ENCODE peak calls at places on chromosome 7, in nine cellular contexts. Y, E, I, B, Z, Q, R, T and V are unnamed samples.

GRCh38 chr7:75657866-75658265 is 80.9 kb downstream of the HIP1 start:
- DNase-seq in Y (no peak), E (no peak), I (no peak), B (no peak), Z (no peak), Q (no peak), R (no peak), T (no peak), V (no peak)

GRCh38 chr7:122364761-122365280 is 60.3 kb upstream of the FEZF1 start:
- DNase-seq in Y (no peak), E (no peak), I (no peak), B (no peak), Z (no peak), Q (no peak), R (no peak), T (no peak), V (no peak)

GRCh38 chr7:27459021-27459728 is 203.5 kb downstream of the HIBADH start:
- DNase-seq in Y (no peak), E (no peak), I (no peak), B (no peak), Z (no peak), Q (no peak), R (no peak), T (no peak), V (no peak)

GRCh38 chr7:72919256-72919775 is 5.6 kb upstream of the POM121 start:
- DNase-seq in Y (no peak), E (no peak), I (no peak), B (no peak), Z (no peak), Q (no peak), R (no peak), T (no peak), V (no peak)

GRCh38 chr7:128059143-128059975 is 28.1 kb upstream of the LRRC4 start:
- DNase-seq in Y (no peak), E (no peak), I (peak), B (peak), Z (no peak), Q (no peak), R (peak), T (no peak), V (no peak)

GRCh38 chr7:146123715-146124114 is 7.1 kb downstream of the CNTNAP2 start:
- DNase-seq in Y (no peak), E (no peak), I (no peak), B (no peak), Z (no peak), Q (no peak), R (no peak), T (no peak), V (no peak)

GRCh38 chr7:1232623-1233327 is at the start of gene UNCX:
- DNase-seq in Y (peak), E (no peak), I (no peak), B (no peak), Z (peak), Q (no peak), R (peak), T (no peak), V (no peak)

GRCh38 chr7:44964384-44964830 is 14.4 kb downstream of the MYO1G start:
- DNase-seq in Y (no peak), E (no peak), I (no peak), B (no peak), Z (no peak), Q (peak), R (peak), T (no peak), V (no peak)

GRCh38 chr7:55420535-55420934 is 55.4 kb downstream of the LANCL2 start:
- DNase-seq in Y (no peak), E (no peak), I (no peak), B (peak), Z (no peak), Q (no peak), R (no peak), T (no peak), V (no peak)

GRCh38 chr7:74672343-74672915 is 14.9 kb downstream of the GTF2I start:
- DNase-seq in Y (no peak), E (no peak), I (no peak), B (no peak), Z (no peak), Q (no peak), R (no peak), T (no peak), V (no peak)

GRCh38 chr7:110891197-110891596 is 199.7 kb upstream of the LRRN3 start:
- DNase-seq in Y (no peak), E (no peak), I (no peak), B (no peak), Z (no peak), Q (no peak), R (no peak), T (no peak), V (no peak)

GRCh38 chr7:953547-954327 is 743 bp downstream of the ADAP1 start:
- DNase-seq in Y (peak), E (no peak), I (peak), B (peak), Z (peak), Q (peak), R (peak), T (no peak), V (no peak)

GRCh38 chr7:137081694-137082093 is 213.2 kb downstream of the CHRM2 start:
- DNase-seq in Y (no peak), E (no peak), I (peak), B (peak), Z (no peak), Q (no peak), R (no peak), T (no peak), V (peak)

GRCh38 chr7:40059057-40059456 is 75.4 kb downstream of the MPLKIP start:
- DNase-seq in Y (no peak), E (no peak), I (no peak), B (no peak), Z (no peak), Q (no peak), R (no peak), T (no peak), V (no peak)

GRCh38 chr7:24894670-24895221 is 85.2 kb downstream of the OSBPL3 start:
- DNase-seq in Y (no peak), E (no peak), I (peak), B (no peak), Z (no peak), Q (no peak), R (peak), T (no peak), V (no peak)

GRCh38 chr7:106071356-106071998 is 40.6 kb downstream of the SYPL1 start:
- DNase-seq in Y (no peak), E (peak), I (no peak), B (no peak), Z (no peak), Q (no peak), R (no peak), T (no peak), V (no peak)

GRCh38 chr7:107644704-107645083 is 15.9 kb upstream of the SLC26A4 start:
- DNase-seq in Y (no peak), E (no peak), I (peak), B (no peak), Z (no peak), Q (no peak), R (no peak), T (no peak), V (no peak)

GRCh38 chr7:82441916-82442478 is 1.6 kb downstream of the CACNA2D1 start:
- DNase-seq in Y (no peak), E (no peak), I (peak), B (peak), Z (no peak), Q (no peak), R (peak), T (no peak), V (no peak)

GRCh38 chr7:149093228-149093627 is 2.7 kb upstream of the ZNF786 start:
- DNase-seq in Y (no peak), E (no peak), I (no peak), B (no peak), Z (no peak), Q (no peak), R (no peak), T (no peak), V (no peak)

GRCh38 chr7:45451636-45452035 is 122.5 kb upstream of the ADCY1 start:
- DNase-seq in Y (no peak), E (no peak), I (no peak), B (peak), Z (no peak), Q (no peak), R (no peak), T (peak), V (no peak)

GRCh38 chr7:74615933-74616780 is 41.4 kb upstream of the GTF2I start:
- DNase-seq in Y (no peak), E (no peak), I (no peak), B (no peak), Z (no peak), Q (no peak), R (no peak), T (no peak), V (no peak)

GRCh38 chr7:141393056-141393455 is 158.2 kb upstream of the AGK start:
- DNase-seq in Y (no peak), E (no peak), I (no peak), B (no peak), Z (no peak), Q (no peak), R (no peak), T (no peak), V (no peak)

GRCh38 chr7:148982596-148983219 is 45.6 kb downstream of the PDIA4 start:
- DNase-seq in Y (no peak), E (no peak), I (peak), B (no peak), Z (no peak), Q (no peak), R (peak), T (no peak), V (no peak)

GRCh38 chr7:2009541-2010001 is 223.2 kb downstream of the MAD1L1 start:
- DNase-seq in Y (peak), E (peak), I (no peak), B (no peak), Z (peak), Q (no peak), R (no peak), T (no peak), V (no peak)

GRCh38 chr7:74654811-74655210 is 2.7 kb upstream of the GTF2I start:
- DNase-seq in Y (no peak), E (no peak), I (no peak), B (no peak), Z (no peak), Q (no peak), R (no peak), T (no peak), V (no peak)

GRCh38 chr7:158957921-158958471 is 101.6 kb downstream of the DYNC2I1 start:
- DNase-seq in Y (no peak), E (peak), I (no peak), B (no peak), Z (peak), Q (no peak), R (no peak), T (no peak), V (no peak)

GRCh38 chr7:78413568-78413967 is 615.0 kb downstream of the PHTF2 start:
- DNase-seq in Y (no peak), E (no peak), I (no peak), B (no peak), Z (no peak), Q (no peak), R (no peak), T (no peak), V (no peak)

GRCh38 chr7:44163591-44163990 is 22.5 kb upstream of the MYL7 start:
- DNase-seq in Y (no peak), E (no peak), I (peak), B (peak), Z (no peak), Q (no peak), R (peak), T (peak), V (peak)

GRCh38 chr7:10588084-10588483 is 385.6 kb upstream of the PHF14 start:
- DNase-seq in Y (no peak), E (no peak), I (no peak), B (no peak), Z (no peak), Q (no peak), R (no peak), T (no peak), V (no peak)

GRCh38 chr7:93921607-93922446 is at the start of gene GNG11:
- DNase-seq in Y (peak), E (no peak), I (peak), B (peak), Z (peak), Q (peak), R (peak), T (no peak), V (no peak)

GRCh38 chr7:101400751-101401150 is 38.1 kb downstream of the COL26A1 start:
- DNase-seq in Y (no peak), E (no peak), I (no peak), B (no peak), Z (no peak), Q (no peak), R (no peak), T (no peak), V (no peak)

GRCh38 chr7:101401390-101402080 is 38.9 kb downstream of the COL26A1 start:
- DNase-seq in Y (no peak), E (no peak), I (no peak), B (no peak), Z (no peak), Q (peak), R (no peak), T (no peak), V (no peak)

GRCh38 chr7:101402835-101403234 is 40.2 kb downstream of the COL26A1 start:
- DNase-seq in Y (no peak), E (no peak), I (no peak), B (no peak), Z (no peak), Q (no peak), R (no peak), T (no peak), V (no peak)

GRCh38 chr7:101399759-101400158 is 37.1 kb downstream of the COL26A1 start:
- DNase-seq in Y (no peak), E (no peak), I (no peak), B (peak), Z (no peak), Q (no peak), R (no peak), T (no peak), V (no peak)

GRCh38 chr7:101402081-101402779 is 39.6 kb downstream of the COL26A1 start:
- DNase-seq in Y (no peak), E (no peak), I (peak), B (peak), Z (no peak), Q (peak), R (peak), T (peak), V (peak)
- H3K4me3 ChIP-seq in Y (no peak), E (no peak), I (no peak), B (no peak), Z (no peak), Q (peak), R (peak), T (no peak), V (no peak)

GRCh38 chr7:6558837-6559236 is 7.6 kb upstream of the GRID2IP start:
- DNase-seq in Y (no peak), E (no peak), I (peak), B (no peak), Z (no peak), Q (peak), R (peak), T (no peak), V (no peak)
- TF ChIP-seq CTCF in Y (peak), E (peak), I (peak), B (no peak), Z (no peak), Q (peak), R (peak), T (peak), V (peak)

GRCh38 chr7:151823783-151824182 is 53.1 kb downstream of the PRKAG2 start:
- DNase-seq in Y (no peak), E (no peak), I (no peak), B (no peak), Z (no peak), Q (no peak), R (no peak), T (no peak), V (no peak)
- H3K4me3 ChIP-seq in Y (no peak), E (no peak), I (no peak), B (no peak), Z (no peak), Q (no peak), R (no peak), T (no peak), V (peak)

GRCh38 chr7:29606830-29607229 is 43.2 kb downstream of the PRR15 start:
- DNase-seq in Y (no peak), E (no peak), I (no peak), B (no peak), Z (no peak), Q (no peak), R (no peak), T (no peak), V (no peak)
- TF ChIP-seq CTCF in Y (no peak), E (no peak), I (no peak), B (no peak), Z (no peak), Q (no peak), R (no peak), T (no peak), V (no peak)

DNA sequence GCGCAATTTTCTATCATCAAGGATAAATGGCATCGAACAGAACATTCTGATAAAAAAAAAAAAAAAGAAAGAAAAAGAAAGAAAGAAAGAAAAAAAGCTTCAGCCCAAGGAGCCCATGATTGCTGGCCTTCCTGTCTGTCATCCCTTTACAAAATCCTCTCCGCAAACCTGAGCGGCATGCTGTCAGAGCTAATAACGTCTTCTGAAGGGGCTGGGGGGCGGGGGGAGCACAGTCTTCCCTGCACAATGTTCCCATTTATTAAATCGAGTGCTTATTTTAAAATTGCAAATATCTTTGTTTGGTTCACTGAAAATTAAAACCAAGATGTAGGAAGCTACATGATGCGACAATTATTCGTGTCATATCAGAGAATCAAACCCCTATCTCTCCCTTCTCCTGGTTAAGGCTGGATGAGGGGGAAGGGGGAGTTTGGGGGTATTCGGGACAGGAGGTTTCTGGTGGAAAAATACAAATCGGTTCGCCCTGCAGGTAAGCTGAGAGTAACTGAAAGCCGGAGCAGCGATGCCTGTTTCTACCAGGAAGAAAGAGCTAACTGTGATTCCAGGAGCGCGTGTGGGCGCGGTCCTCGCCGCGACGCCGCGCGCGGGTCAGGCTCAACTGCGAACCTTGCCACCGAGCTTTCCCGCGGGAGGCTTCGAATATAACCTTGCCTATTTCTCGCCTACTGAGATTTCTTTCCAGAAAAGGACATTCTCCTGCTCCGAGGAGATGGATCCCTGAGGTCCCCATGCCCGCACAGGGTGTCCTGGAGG is 13.3 kb upstream of the DLX6 start:
- DNase-seq in Y (no peak), E (no peak), I (no peak), B (no peak), Z (no peak), Q (no peak), R (peak), T (no peak), V (no peak)
- H3K4me3 ChIP-seq in Y (no peak), E (no peak), I (no peak), B (no peak), Z (no peak), Q (no peak), R (peak), T (no peak), V (no peak)

GRCh38 chr7:142811154-142811737 is 40.5 kb downstream of the PRSS2 start:
- DNase-seq in Y (no peak), E (peak), I (peak), B (peak), Z (no peak), Q (peak), R (peak), T (no peak), V (no peak)
- TF ChIP-seq CTCF in Y (peak), E (peak), I (peak), B (peak), Z (peak), Q (peak), R (peak), T (peak), V (peak)

DNA sequence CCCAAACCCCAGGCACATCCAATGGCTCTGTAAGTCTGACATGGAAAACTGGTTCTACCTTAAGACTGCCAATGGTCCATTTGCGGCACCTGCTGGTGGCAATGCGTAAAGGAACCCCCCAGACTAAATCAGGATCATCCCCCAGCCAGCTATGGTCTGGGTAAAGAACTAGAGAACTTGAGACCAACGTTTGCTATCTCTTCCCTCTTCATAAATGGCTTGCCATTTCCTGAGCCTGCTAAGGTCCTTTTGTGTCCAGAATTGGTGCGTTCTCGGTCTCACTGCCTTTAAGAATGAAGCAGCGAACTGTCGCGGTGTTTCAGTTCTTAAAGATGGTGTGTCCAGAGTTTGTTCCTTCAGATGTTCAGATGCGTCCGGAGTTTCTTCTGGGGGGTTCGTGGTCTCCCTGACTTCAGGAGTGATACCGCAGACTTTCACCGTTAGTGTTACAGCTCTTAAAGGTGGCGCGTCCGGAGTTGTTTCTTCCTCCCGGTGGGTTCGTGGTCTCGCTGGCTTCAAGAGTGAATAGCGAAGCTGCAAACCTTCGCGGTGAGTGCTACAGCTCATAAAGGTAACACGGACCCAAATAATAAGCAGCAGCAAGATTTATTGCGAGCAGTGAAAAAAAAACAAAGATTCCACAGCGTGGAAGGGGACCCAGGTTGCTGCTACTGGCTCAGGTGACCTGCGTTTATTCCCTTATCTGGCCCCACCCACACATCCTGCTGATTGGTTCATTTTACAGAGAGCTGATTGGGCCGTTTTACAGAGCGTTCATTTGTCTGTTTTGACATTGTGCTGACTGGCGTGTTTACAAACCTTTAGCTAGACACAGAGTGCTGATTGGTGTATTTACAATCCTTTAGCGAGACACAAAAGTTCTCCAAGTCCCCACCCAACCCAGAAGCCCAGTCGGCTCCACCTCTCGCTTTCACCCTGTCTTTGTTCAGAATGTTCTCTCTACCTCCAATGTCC is 95.4 kb downstream of the ELMO1 start:
- DNase-seq in Y (no peak), E (peak), I (no peak), B (no peak), Z (no peak), Q (no peak), R (peak), T (no peak), V (no peak)
- H3K4me3 ChIP-seq in Y (no peak), E (peak), I (no peak), B (no peak), Z (no peak), Q (no peak), R (no peak), T (no peak), V (no peak)

DNA sequence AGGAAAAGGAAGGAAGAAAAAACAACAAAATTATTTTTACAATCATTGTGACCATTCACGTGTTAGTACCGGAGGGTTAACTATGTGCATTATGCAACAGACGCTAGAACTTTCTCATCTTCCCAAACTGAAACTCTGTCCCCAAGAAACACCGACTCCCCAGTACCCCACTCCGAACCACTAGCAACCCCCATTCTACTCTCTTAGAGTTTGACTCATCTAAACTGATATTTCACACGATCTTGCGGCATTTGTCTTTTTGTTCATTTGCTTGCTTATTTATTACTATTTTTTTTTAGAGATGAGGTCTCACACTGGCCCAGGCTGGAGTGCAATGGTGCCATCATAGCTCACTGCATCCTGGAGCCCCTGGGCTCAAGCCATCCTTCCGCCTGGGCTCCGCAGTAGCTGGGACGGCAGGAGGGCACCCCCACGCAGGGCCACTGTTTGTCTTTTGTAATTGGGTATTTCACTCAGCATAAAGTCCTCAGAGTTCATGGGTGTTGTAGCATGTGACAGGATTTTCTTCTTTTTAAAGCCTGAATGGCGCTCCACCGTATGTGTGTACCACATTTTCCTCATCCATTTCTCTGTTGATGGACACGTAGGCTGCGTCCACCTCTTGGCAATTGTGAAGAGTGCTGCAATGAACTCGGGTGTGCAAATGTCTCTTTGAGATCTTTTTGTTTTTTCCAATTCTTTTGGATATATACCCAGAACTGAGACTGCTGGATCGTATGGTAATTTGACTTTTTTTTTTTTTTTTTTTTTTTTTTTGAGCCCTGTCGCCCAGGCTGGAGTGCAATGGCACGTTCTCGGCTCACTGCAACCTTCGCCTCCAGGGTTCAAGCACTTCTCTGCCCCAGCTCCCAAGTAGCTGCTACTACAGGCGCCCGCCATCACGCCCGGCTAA is 9.5 kb downstream of the MNX1 start:
- DNase-seq in Y (no peak), E (no peak), I (no peak), B (no peak), Z (no peak), Q (no peak), R (peak), T (no peak), V (no peak)
- TF ChIP-seq CTCF in Y (no peak), E (no peak), I (no peak), B (no peak), Z (no peak), Q (no peak), R (no peak), T (no peak), V (no peak)